ENCODE peak calls at places on chromosomes 12 and 14, in four cellular contexts. B is HCT116, G is PC-3, V is endothelial cell of umbilical vein. J is an unnamed sample.

GRCh38 chr12:115051378-115051777 is 367.4 kb upstream of the TBX3 start:
- DNase-seq in B (no peak), G (no peak), V (no peak), J (no peak)

GRCh38 chr12:96720363-96720705 is 186.7 kb upstream of the NEDD1 start:
- DNase-seq in B (no peak), G (peak), V (no peak), J (no peak)

GRCh38 chr14:72315720-72316119 is 383.5 kb downstream of the RGS6 start:
- DNase-seq in B (no peak), G (no peak), V (no peak), J (no peak)

GRCh38 chr14:77059276-77059934 is 30.9 kb upstream of the IRF2BPL start:
- DNase-seq in B (peak), G (peak), V (peak), J (no peak)

GRCh38 chr12:71045781-71046180 is 112.0 kb downstream of the TSPAN8 start:
- DNase-seq in B (no peak), G (peak), V (peak), J (no peak)

GRCh38 chr12:98741229-98741614 is 96.1 kb downstream of the APAF1 start:
- DNase-seq in B (no peak), G (peak), V (no peak), J (no peak)

GRCh38 chr12:1939745-1940607 is 21.5 kb upstream of the CACNA2D4 start:
- DNase-seq in B (peak), G (peak), V (peak), J (peak)

GRCh38 chr12:68784015-68784414 is 24.0 kb upstream of the MDM2 start:
- DNase-seq in B (no peak), G (no peak), V (no peak), J (no peak)

GRCh38 chr14:35254736-35255135 is 37.4 kb upstream of the PSMA6 start:
- DNase-seq in B (no peak), G (no peak), V (no peak), J (no peak)

GRCh38 chr12:31728917-31729640 is at the start of gene AMN1:
- DNase-seq in B (peak), G (peak), V (peak), J (peak)

GRCh38 chr12:84034891-84035290 is 877.7 kb downstream of the SLC6A15 start:
- DNase-seq in B (no peak), G (no peak), V (no peak), J (no peak)

GRCh38 chr12:55716582-55717396 is 943 bp downstream of the BLOC1S1 start:
- DNase-seq in B (no peak), G (peak), V (no peak), J (peak)

GRCh38 chr14:67934087-67934486 is 114.5 kb downstream of the RAD51B start:
- DNase-seq in B (peak), G (peak), V (peak), J (no peak)

GRCh38 chr14:104118006-104118844 is 20.2 kb upstream of the KIF26A start:
- DNase-seq in B (no peak), G (no peak), V (no peak), J (peak)

GRCh38 chr14:47040490-47040889 is 388.9 kb upstream of the RPL10L start:
- DNase-seq in B (peak), G (peak), V (peak), J (no peak)

GRCh38 chr14:85421166-85421877 is 108.6 kb upstream of the FLRT2 start:
- DNase-seq in B (no peak), G (peak), V (no peak), J (no peak)

GRCh38 chr14:65255029-65255545 is 152.8 kb upstream of the MAX start:
- DNase-seq in B (peak), G (peak), V (no peak), J (no peak)

GRCh38 chr14:65256714-65257113 is 154.4 kb upstream of the MAX start:
- DNase-seq in B (no peak), G (no peak), V (no peak), J (no peak)

GRCh38 chr14:65258391-65258790 is 154.1 kb upstream of the FUT8 start:
- DNase-seq in B (peak), G (peak), V (peak), J (no peak)

GRCh38 chr14:65257405-65257804 is 155.1 kb upstream of the MAX start:
- DNase-seq in B (no peak), G (no peak), V (no peak), J (no peak)

GRCh38 chr14:65255583-65256443 is 153.5 kb upstream of the MAX start:
- DNase-seq in B (peak), G (peak), V (no peak), J (peak)
- H3K27ac ChIP-seq in B (peak), G (peak), V (no peak), J (peak)

DNA sequence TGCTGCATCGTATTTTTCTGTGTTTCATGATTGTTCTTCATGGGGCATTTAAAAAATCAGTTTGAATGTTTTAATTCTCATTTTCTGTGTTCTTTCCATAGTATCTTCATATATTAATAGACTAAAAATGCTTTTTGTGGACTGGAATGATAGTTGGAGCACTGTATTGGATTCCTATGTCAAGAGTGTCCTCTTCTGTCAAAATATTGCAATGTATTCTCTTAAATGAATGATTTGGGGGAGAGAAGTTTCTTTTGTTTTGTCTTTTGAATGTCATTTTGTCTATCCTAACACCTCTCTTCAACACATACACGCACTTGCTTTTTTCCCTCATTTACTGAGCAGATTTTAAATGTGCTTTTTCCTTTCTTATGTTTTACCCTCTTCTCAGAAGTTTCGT is 4.7 kb upstream of the EIF2S3B start:
- DNase-seq in B (peak), G (peak), V (peak), J (no peak)
- TF ChIP-seq CTCF in B (peak), G (peak), V (no peak), J (no peak)

GRCh38 chr12:110743571-110744093 is 941 bp upstream of the PPP1CC start:
- DNase-seq in B (no peak), G (peak), V (no peak), J (peak)
- H3K9ac ChIP-seq in B (peak), G (peak), V (peak), J (peak)

DNA sequence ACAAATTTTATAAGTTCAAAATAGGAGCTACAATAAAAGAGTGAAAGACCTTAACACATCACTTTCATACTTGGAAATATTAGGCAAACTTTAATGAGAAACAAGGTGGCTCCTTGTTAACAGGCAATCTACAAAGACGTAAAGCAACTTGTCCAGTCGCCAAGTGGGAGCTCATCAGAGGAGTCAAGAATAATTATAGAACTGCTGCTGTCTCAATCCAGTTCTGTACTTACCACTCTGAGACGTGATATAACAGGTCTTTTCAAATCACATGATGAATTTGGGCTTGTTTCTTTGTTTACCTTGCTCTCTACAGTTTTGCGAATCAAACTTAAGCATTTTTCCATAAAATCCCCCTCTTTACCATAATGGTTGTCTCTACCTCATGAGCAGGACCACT is 3.6 kb downstream of the YBX3 start:
- DNase-seq in B (no peak), G (no peak), V (peak), J (no peak)
- H3K27ac ChIP-seq in B (no peak), G (no peak), V (peak), J (peak)

DNA sequence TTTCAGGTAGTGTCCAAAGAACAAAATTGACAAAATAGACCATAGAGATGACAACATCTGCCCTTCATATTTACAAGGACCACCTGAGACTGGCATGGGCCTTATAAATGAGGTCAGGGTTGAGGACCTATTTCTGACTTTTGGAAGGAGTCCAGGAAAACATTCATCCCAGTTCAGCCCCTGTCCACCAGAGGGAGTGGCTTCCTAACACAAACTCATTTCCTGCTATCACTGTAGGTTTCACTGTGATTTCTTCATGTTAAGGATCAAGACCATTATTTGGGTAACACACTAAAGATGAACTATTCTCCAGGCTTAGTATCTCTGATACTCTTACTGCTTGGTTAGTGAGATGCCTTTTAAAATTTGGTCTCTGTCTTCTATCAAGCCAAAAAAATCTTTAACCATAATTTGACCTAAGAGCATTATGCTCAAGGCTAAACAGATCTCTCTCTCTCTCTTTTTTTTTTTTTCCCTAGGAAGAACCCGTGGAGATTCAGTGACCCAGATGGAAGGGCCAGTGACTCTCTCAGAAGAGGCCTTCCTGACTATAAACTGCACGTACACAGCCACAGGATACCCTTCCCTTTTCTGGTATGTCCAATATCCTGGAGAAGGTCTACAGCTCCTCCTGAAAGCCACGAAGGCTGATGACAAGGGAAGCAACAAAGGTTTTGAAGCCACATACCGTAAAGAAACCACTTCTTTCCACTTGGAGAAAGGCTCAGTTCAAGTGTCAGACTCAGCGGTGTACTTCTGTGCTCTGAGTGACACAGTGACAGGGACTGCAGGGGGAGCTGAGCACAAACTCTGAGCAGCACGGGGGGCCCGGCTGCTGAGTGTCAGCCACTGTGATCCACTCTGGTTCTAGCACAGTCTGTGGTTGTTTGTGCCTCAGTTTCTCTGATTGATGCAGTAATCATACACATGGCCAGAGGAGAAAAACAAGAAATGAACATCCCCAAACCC is 267.6 kb upstream of the OR4E1 start:
- DNase-seq in B (peak), G (peak), V (peak), J (no peak)
- TF ChIP-seq CTCF in B (peak), G (peak), V (peak), J (peak)

GRCh38 chr14:29822430-29822709 is 105.3 kb downstream of the PRKD1 start:
- DNase-seq in B (no peak), G (no peak), V (no peak), J (no peak)
- H3K9ac ChIP-seq in B (no peak), G (no peak), V (no peak), J (no peak)

GRCh38 chr12:63149884-63150254 is 1.1 kb downstream of the AVPR1A start:
- DNase-seq in B (no peak), G (no peak), V (no peak), J (no peak)
- H3K27ac ChIP-seq in B (no peak), G (no peak), V (no peak), J (no peak)